ENCODE peak calls at places on chromosomes 5 and 9, in eight cellular contexts. One of them, this sample, is unnamed.

GRCh38 chr5:111742595-111742994 is 14.4 kb downstream of the NREP start:
- DNase-seq in T-helper 1 cell: no peak
- DNase-seq in T-helper 9 cell: no peak
- DNase-seq in AG10803: peak
- DNase-seq in NCI-H82: no peak
- DNase-seq in activated CD4-positive, alpha-beta T cell treated with anti-CD3 and anti-CD28 coated beads, Interleukin-2, amount 50 U/mL, for 48 hours: no peak
- DNase-seq in stomach: no peak
- DNase-seq in coronary artery: no peak
- DNase-seq in this sample: no peak

GRCh38 chr5:1466631-1467265 is 21.5 kb upstream of the SLC6A3 start:
- DNase-seq in T-helper 1 cell: no peak
- DNase-seq in T-helper 9 cell: no peak
- DNase-seq in AG10803: no peak
- DNase-seq in NCI-H82: no peak
- DNase-seq in activated CD4-positive, alpha-beta T cell treated with anti-CD3 and anti-CD28 coated beads, Interleukin-2, amount 50 U/mL, for 48 hours: no peak
- DNase-seq in stomach: no peak
- DNase-seq in coronary artery: no peak
- DNase-seq in this sample: no peak

GRCh38 chr9:122007837-122008236 is 85.3 kb downstream of the TTLL11 start:
- DNase-seq in T-helper 1 cell: no peak
- DNase-seq in T-helper 9 cell: no peak
- DNase-seq in AG10803: no peak
- DNase-seq in NCI-H82: no peak
- DNase-seq in activated CD4-positive, alpha-beta T cell treated with anti-CD3 and anti-CD28 coated beads, Interleukin-2, amount 50 U/mL, for 48 hours: no peak
- DNase-seq in stomach: no peak
- DNase-seq in coronary artery: no peak
- DNase-seq in this sample: no peak

GRCh38 chr9:132488611-132489010 is 78.6 kb downstream of the CFAP77 start:
- DNase-seq in T-helper 1 cell: no peak
- DNase-seq in T-helper 9 cell: no peak
- DNase-seq in AG10803: no peak
- DNase-seq in NCI-H82: peak
- DNase-seq in activated CD4-positive, alpha-beta T cell treated with anti-CD3 and anti-CD28 coated beads, Interleukin-2, amount 50 U/mL, for 48 hours: no peak
- DNase-seq in stomach: no peak
- DNase-seq in coronary artery: no peak
- DNase-seq in this sample: no peak

GRCh38 chr9:123329329-123329955 is 26.6 kb upstream of the CRB2 start:
- DNase-seq in T-helper 1 cell: no peak
- DNase-seq in T-helper 9 cell: no peak
- DNase-seq in AG10803: peak
- DNase-seq in NCI-H82: no peak
- DNase-seq in activated CD4-positive, alpha-beta T cell treated with anti-CD3 and anti-CD28 coated beads, Interleukin-2, amount 50 U/mL, for 48 hours: no peak
- DNase-seq in stomach: peak
- DNase-seq in coronary artery: no peak
- DNase-seq in this sample: no peak

GRCh38 chr5:81334304-81335061 is 33.1 kb downstream of the ZCCHC9 start:
- DNase-seq in T-helper 1 cell: no peak
- DNase-seq in T-helper 9 cell: no peak
- DNase-seq in AG10803: no peak
- DNase-seq in NCI-H82: peak
- DNase-seq in activated CD4-positive, alpha-beta T cell treated with anti-CD3 and anti-CD28 coated beads, Interleukin-2, amount 50 U/mL, for 48 hours: no peak
- DNase-seq in stomach: no peak
- DNase-seq in coronary artery: no peak
- DNase-seq in this sample: no peak

GRCh38 chr5:37554938-37555337 is 175.8 kb downstream of the WDR70 start:
- DNase-seq in T-helper 1 cell: no peak
- DNase-seq in T-helper 9 cell: no peak
- DNase-seq in AG10803: no peak
- DNase-seq in NCI-H82: peak
- DNase-seq in activated CD4-positive, alpha-beta T cell treated with anti-CD3 and anti-CD28 coated beads, Interleukin-2, amount 50 U/mL, for 48 hours: no peak
- DNase-seq in stomach: no peak
- DNase-seq in coronary artery: no peak
- DNase-seq in this sample: no peak

GRCh38 chr9:69583641-69584234 is 88.4 kb downstream of the APBA1 start:
- DNase-seq in T-helper 1 cell: no peak
- DNase-seq in T-helper 9 cell: no peak
- DNase-seq in AG10803: no peak
- DNase-seq in NCI-H82: peak
- DNase-seq in activated CD4-positive, alpha-beta T cell treated with anti-CD3 and anti-CD28 coated beads, Interleukin-2, amount 50 U/mL, for 48 hours: no peak
- DNase-seq in stomach: no peak
- DNase-seq in coronary artery: no peak
- DNase-seq in this sample: no peak

GRCh38 chr5:57720656-57721055 is 238.0 kb upstream of the ACTBL2 start:
- DNase-seq in T-helper 1 cell: no peak
- DNase-seq in T-helper 9 cell: no peak
- DNase-seq in AG10803: no peak
- DNase-seq in NCI-H82: no peak
- DNase-seq in activated CD4-positive, alpha-beta T cell treated with anti-CD3 and anti-CD28 coated beads, Interleukin-2, amount 50 U/mL, for 48 hours: no peak
- DNase-seq in stomach: no peak
- DNase-seq in coronary artery: no peak
- DNase-seq in this sample: no peak